ENCODE peak calls at places on chromosomes 16 and 17, in nine cellular contexts. One of them, this sample, is unnamed.

GRCh38 chr16:27762441-27762840 is 212.5 kb downstream of the KATNIP start:
- DNase-seq in KG1: no peak
- DNase-seq in caudate nucleus: no peak
- DNase-seq in NCI-H1105: no peak
- DNase-seq in effector memory CD8-positive, alpha-beta T cell: no peak
- DNase-seq in left ventricle myocardium inferior: no peak
- DNase-seq in HT1080: peak
- DNase-seq in CD4-positive, alpha-beta memory T cell: no peak
- DNase-seq in activated T-helper 1 cell treated with Interleukin-2 at 50 U/mL for 16 hours: no peak
- DNase-seq in this sample: no peak

GRCh38 chr17:69728816-69729215 is 314.3 kb downstream of the MAP2K6 start:
- DNase-seq in KG1: no peak
- DNase-seq in caudate nucleus: no peak
- DNase-seq in NCI-H1105: no peak
- DNase-seq in effector memory CD8-positive, alpha-beta T cell: no peak
- DNase-seq in left ventricle myocardium inferior: no peak
- DNase-seq in HT1080: no peak
- DNase-seq in CD4-positive, alpha-beta memory T cell: no peak
- DNase-seq in activated T-helper 1 cell treated with Interleukin-2 at 50 U/mL for 16 hours: no peak
- DNase-seq in this sample: no peak

GRCh38 chr16:50304467-50305440 is 38.4 kb downstream of the ADCY7 start:
- DNase-seq in KG1: no peak
- DNase-seq in caudate nucleus: no peak
- DNase-seq in NCI-H1105: no peak
- DNase-seq in effector memory CD8-positive, alpha-beta T cell: no peak
- DNase-seq in left ventricle myocardium inferior: no peak
- DNase-seq in HT1080: no peak
- DNase-seq in CD4-positive, alpha-beta memory T cell: no peak
- DNase-seq in activated T-helper 1 cell treated with Interleukin-2 at 50 U/mL for 16 hours: no peak
- DNase-seq in this sample: no peak

GRCh38 chr16:56701534-56701933 is 19.3 kb downstream of the MT1X start:
- DNase-seq in KG1: no peak
- DNase-seq in caudate nucleus: no peak
- DNase-seq in NCI-H1105: no peak
- DNase-seq in effector memory CD8-positive, alpha-beta T cell: no peak
- DNase-seq in left ventricle myocardium inferior: no peak
- DNase-seq in HT1080: no peak
- DNase-seq in CD4-positive, alpha-beta memory T cell: no peak
- DNase-seq in activated T-helper 1 cell treated with Interleukin-2 at 50 U/mL for 16 hours: no peak
- DNase-seq in this sample: no peak

GRCh38 chr17:50947844-50948514 is 81.8 kb upstream of the TOB1 start:
- DNase-seq in KG1: no peak
- DNase-seq in caudate nucleus: no peak
- DNase-seq in NCI-H1105: peak
- DNase-seq in effector memory CD8-positive, alpha-beta T cell: no peak
- DNase-seq in left ventricle myocardium inferior: peak
- DNase-seq in HT1080: no peak
- DNase-seq in CD4-positive, alpha-beta memory T cell: no peak
- DNase-seq in activated T-helper 1 cell treated with Interleukin-2 at 50 U/mL for 16 hours: no peak
- DNase-seq in this sample: no peak

GRCh38 chr17:81641825-81642489 is 5.0 kb downstream of the TSPAN10 start:
- DNase-seq in KG1: no peak
- DNase-seq in caudate nucleus: no peak
- DNase-seq in NCI-H1105: no peak
- DNase-seq in effector memory CD8-positive, alpha-beta T cell: no peak
- DNase-seq in left ventricle myocardium inferior: no peak
- DNase-seq in HT1080: peak
- DNase-seq in CD4-positive, alpha-beta memory T cell: no peak
- DNase-seq in activated T-helper 1 cell treated with Interleukin-2 at 50 U/mL for 16 hours: no peak
- DNase-seq in this sample: no peak

GRCh38 chr17:78890111-78890897 is 12.7 kb downstream of the CEP295NL start:
- DNase-seq in KG1: no peak
- DNase-seq in caudate nucleus: peak
- DNase-seq in NCI-H1105: no peak
- DNase-seq in effector memory CD8-positive, alpha-beta T cell: peak
- DNase-seq in left ventricle myocardium inferior: peak
- DNase-seq in HT1080: no peak
- DNase-seq in CD4-positive, alpha-beta memory T cell: peak
- DNase-seq in activated T-helper 1 cell treated with Interleukin-2 at 50 U/mL for 16 hours: peak
- DNase-seq in this sample: no peak

GRCh38 chr17:62756198-62756597 is 51.9 kb downstream of the MARCHF10 start:
- DNase-seq in KG1: no peak
- DNase-seq in caudate nucleus: no peak
- DNase-seq in NCI-H1105: no peak
- DNase-seq in effector memory CD8-positive, alpha-beta T cell: no peak
- DNase-seq in left ventricle myocardium inferior: no peak
- DNase-seq in HT1080: no peak
- DNase-seq in CD4-positive, alpha-beta memory T cell: no peak
- DNase-seq in activated T-helper 1 cell treated with Interleukin-2 at 50 U/mL for 16 hours: no peak
- DNase-seq in this sample: no peak

GRCh38 chr17:7184091-7184488 is 4.9 kb upstream of the ASGR1 start:
- DNase-seq in KG1: no peak
- DNase-seq in caudate nucleus: no peak
- DNase-seq in NCI-H1105: no peak
- DNase-seq in effector memory CD8-positive, alpha-beta T cell: no peak
- DNase-seq in left ventricle myocardium inferior: no peak
- DNase-seq in HT1080: no peak
- DNase-seq in CD4-positive, alpha-beta memory T cell: no peak
- DNase-seq in activated T-helper 1 cell treated with Interleukin-2 at 50 U/mL for 16 hours: no peak
- DNase-seq in this sample: no peak

GRCh38 chr16:9929836-9930235 is 252.4 kb downstream of the GRIN2A start:
- DNase-seq in KG1: no peak
- DNase-seq in caudate nucleus: no peak
- DNase-seq in NCI-H1105: no peak
- DNase-seq in effector memory CD8-positive, alpha-beta T cell: no peak
- DNase-seq in left ventricle myocardium inferior: no peak
- DNase-seq in HT1080: no peak
- DNase-seq in CD4-positive, alpha-beta memory T cell: no peak
- DNase-seq in activated T-helper 1 cell treated with Interleukin-2 at 50 U/mL for 16 hours: no peak
- DNase-seq in this sample: no peak

GRCh38 chr16:30914849-30915248 is 8.5 kb upstream of the FBXL19 start:
- DNase-seq in KG1: no peak
- DNase-seq in caudate nucleus: no peak
- DNase-seq in NCI-H1105: no peak
- DNase-seq in effector memory CD8-positive, alpha-beta T cell: no peak
- DNase-seq in left ventricle myocardium inferior: no peak
- DNase-seq in HT1080: no peak
- DNase-seq in CD4-positive, alpha-beta memory T cell: no peak
- DNase-seq in activated T-helper 1 cell treated with Interleukin-2 at 50 U/mL for 16 hours: no peak
- DNase-seq in this sample: no peak